ENCODE peak calls at places on chromosomes 11 and 22, in six cellular contexts. B is tibial nerve, F is lower lobe of right lung, R is cardiac muscle cell, O is heart right ventricle, Z is right atrium auricular region. K is an unnamed sample.
A peak's percentile ranks its signal among the peaks of the same experiment; 100 is the strongest.

GRCh38 chr11:45282070-45282469 is 4.1 kb downstream of the SYT13 start:
- DNase-seq in R (no peak), O (no peak), B (no peak), Z (no peak), F (no peak), K (no peak)

GRCh38 chr11:47257518-47258316 is at the start of gene NR1H3:
- DNase-seq in R (peak; percentile 96), B (peak; percentile 78), F (peak; percentile 87), O (peak; percentile 80), Z (peak; percentile 84), K (peak; percentile 71)

GRCh38 chr11:30935861-30936260 is 349.7 kb upstream of the MPPED2 start:
- DNase-seq in R (no peak), B (no peak), F (no peak), Z (no peak), O (no peak), K (no peak)

GRCh38 chr11:22115470-22116037 is 77.3 kb upstream of the ANO5 start:
- DNase-seq in F (no peak), Z (no peak), R (no peak), O (peak; percentile 42), B (no peak), K (no peak)

GRCh38 chr22:42807185-42807584 is 49.9 kb downstream of the ARFGAP3 start:
- DNase-seq in R (no peak), Z (peak; percentile 7), O (no peak), F (no peak), B (no peak), K (no peak)

GRCh38 chr22:23565288-23565941 is 14.7 kb downstream of the IGLL1 start:
- DNase-seq in B (no peak), Z (no peak), O (no peak), F (no peak), R (peak; percentile 8), K (no peak)

GRCh38 chr11:64246874-64247728 is at the start of gene PPP1R14B:
- DNase-seq in O (peak; percentile 90), B (peak; percentile 77), R (peak; percentile 91), Z (peak; percentile 89), F (peak; percentile 92), K (peak; percentile 89)

GRCh38 chr22:26330971-26331625 is 98.0 kb upstream of the ASPHD2 start:
- DNase-seq in Z (no peak), O (peak; percentile 15), R (peak; percentile 51), F (no peak), B (peak; percentile 40), K (peak; percentile 65)

GRCh38 chr11:116240661-116241060 is 532.1 kb downstream of the BUD13 start:
- DNase-seq in R (peak; percentile 65), B (no peak), O (peak; percentile 17), F (no peak), Z (no peak), K (no peak)

GRCh38 chr22:26066534-26066933 is 102.7 kb upstream of the SEZ6L start:
- DNase-seq in F (no peak), B (no peak), R (no peak), Z (no peak), O (no peak), K (no peak)

GRCh38 chr11:80719292-80719646 is 1278.4 kb upstream of the TENM4 start:
- DNase-seq in B (no peak), O (no peak), R (no peak), Z (no peak), F (no peak), K (no peak)

GRCh38 chr11:35013514-35014191 is 97.2 kb downstream of the PDHX start:
- DNase-seq in Z (no peak), F (no peak), R (no peak), O (no peak), B (no peak), K (no peak)

GRCh38 chr11:84947970-84948600 is 679.1 kb downstream of the DLG2 start:
- DNase-seq in B (no peak), R (no peak), F (no peak), Z (no peak), O (no peak), K (no peak)

GRCh38 chr11:70495351-70496310 is 97.3 kb downstream of the CTTN start:
- DNase-seq in R (no peak), B (no peak), F (peak; percentile 30), Z (no peak), O (no peak), K (no peak)

GRCh38 chr11:66335531-66336233 is 552 bp downstream of the RIN1 start:
- DNase-seq in R (peak; percentile 77), B (no peak), F (peak; percentile 52), Z (no peak), O (no peak), K (peak; percentile 35)

DNA sequence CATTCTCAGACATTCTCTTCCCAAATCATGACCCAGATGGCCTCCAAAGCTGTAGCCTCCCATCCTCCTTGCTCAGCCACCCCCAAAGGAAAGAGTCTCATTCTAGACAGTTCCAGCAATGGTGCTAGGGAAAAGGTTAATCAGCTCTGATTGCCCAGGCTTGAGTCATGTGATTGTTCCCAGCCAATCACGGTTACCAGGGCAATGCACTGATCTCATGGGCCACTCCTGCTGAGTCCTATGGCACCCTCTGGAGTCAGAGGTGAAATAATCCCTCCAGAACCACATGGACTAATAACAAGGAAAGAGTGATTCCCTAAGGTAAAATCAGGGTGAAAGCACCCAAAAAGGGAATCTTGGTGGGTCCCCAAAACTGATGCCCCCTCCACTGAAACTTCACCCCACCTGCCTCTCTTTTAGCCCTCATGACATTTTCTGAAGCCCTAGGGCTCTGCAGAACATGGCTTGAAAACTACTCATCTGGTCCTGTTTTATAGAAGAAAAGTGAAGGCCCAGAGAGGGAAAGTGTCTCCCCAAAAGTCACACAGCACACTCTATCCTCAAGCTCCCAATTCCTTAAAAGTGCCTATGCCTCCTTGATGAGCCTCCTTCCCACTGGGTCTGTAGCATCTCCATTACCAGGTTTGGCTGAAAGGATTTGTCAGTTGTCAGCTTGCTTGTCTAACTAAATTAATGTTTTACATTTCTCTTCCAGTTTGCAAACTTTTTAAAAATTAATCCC is 203.7 kb downstream of the MN1 start:
- DNase-seq in F (no peak), R (peak; percentile 21), Z (no peak), B (no peak), O (no peak), K (no peak)
- TF ChIP-seq CTCF in F (no peak), R (no peak), Z (no peak), B (no peak), O (no peak), K (no peak)

GRCh38 chr22:45551310-45552016 is 48.8 kb downstream of the FBLN1 start:
- DNase-seq in Z (no peak), O (no peak), B (peak; percentile 35), R (peak; percentile 28), F (no peak), K (peak; percentile 84)

GRCh38 chr22:45552580-45553332 is 50.1 kb downstream of the FBLN1 start:
- DNase-seq in R (peak; percentile 98), O (peak; percentile 73), B (peak; percentile 54), Z (no peak), F (peak; percentile 82), K (peak; percentile 67)

GRCh38 chr22:45550891-45551290 is 48.2 kb downstream of the FBLN1 start:
- DNase-seq in O (no peak), Z (no peak), R (no peak), F (no peak), B (no peak), K (no peak)

GRCh38 chr22:45553333-45554039 is 50.8 kb downstream of the FBLN1 start:
- DNase-seq in R (peak; percentile 90), F (peak; percentile 73), Z (peak; percentile 88), B (peak; percentile 67), O (peak; percentile 78), K (peak; percentile 81)

GRCh38 chr22:45552017-45552411 is 49.3 kb downstream of the FBLN1 start:
- DNase-seq in Z (no peak), B (no peak), R (no peak), F (no peak), O (no peak), K (no peak)
- H3K4me1 ChIP-seq in Z (no peaks in the 10 kb centered on the region), B (peaks cover 62% of the 10 kb centered on the region), R (peaks cover 6% of the 10 kb centered on the region), F (peaks cover 60% of the 10 kb centered on the region), O (peaks cover 5% of the 10 kb centered on the region), K (peaks cover 6% of the 10 kb centered on the region)

DNA sequence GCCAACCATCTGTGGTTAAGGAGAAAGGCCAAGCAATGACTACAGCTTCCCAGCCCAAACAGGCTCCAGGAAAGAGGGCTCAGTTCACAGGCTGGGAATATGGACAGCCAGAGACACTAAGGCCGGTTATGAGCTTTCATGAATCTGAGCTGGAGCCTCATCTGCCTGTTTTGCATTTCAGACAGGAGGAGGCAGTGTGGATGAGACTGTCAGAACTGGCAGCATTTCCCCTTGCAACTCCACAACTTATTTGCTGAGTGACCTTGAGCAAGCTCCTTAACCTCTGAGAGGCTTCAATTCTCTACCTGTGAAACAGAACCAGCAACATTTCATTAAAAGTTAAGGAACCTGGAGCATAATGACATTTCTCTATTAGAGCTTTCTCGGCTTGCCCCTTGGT is 264.0 kb downstream of the ETS1 start:
- DNase-seq in O (peak; percentile 32), Z (no peak), B (no peak), R (peak; percentile 53), F (no peak), K (no peak)
- TF ChIP-seq CTCF in O (peak; percentile 32), Z (no peak), B (no peak), R (peak; percentile 45), F (peak; percentile 35), K (no peak)

DNA sequence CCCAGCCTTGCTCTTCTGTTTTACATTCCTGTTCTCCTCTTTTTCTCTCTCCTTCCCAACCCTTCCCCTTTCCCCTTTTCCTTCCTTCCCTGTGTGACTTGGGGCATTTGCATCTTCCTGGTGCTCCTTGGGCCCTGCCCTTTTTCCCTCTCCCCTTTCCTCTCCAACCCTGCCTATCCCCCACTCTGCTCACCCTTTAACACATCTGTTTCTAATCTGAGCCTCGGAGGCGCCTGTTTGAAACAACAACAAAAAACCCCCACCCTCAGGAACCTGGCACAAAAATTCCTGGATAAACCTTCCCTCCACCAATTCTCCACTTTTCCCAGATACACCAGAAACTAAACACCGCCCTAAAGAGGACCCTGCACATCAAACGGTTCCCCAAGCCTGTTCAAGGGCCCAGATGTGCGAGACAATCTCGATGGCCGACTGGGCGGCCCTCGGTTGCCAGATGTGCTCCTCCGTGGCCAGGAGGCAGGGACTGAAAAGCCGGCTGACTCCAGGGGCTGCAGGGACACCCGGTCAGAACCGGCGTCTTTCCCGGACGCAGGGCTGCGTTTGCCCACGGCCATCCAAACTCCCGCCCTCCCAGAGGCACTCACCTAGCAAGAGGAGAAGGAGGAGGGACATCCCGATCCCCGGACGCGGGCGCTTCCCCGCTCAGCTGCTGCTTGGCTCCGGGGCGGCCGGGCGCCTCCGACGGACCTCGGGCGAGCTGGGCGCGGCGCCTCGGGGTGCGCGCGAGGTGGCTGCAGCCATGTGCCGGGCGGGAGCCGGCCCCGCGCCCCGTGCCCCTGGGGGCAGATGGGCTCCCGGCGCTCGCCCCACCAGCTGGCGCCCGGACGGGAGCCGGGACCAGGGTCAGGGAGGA is 503 bp downstream of the CLMP start:
- DNase-seq in Z (no peak), R (peak; percentile 45), O (no peak), B (no peak), F (no peak), K (peak; percentile 40)
- H3K4me1 ChIP-seq in Z (no peaks in the 10 kb centered on the region), R (peaks cover 7% of the 10 kb centered on the region), O (peaks cover 4% of the 10 kb centered on the region), B (peaks cover 39% of the 10 kb centered on the region), F (peaks cover 16% of the 10 kb centered on the region), K (peaks cover 13% of the 10 kb centered on the region)

GRCh38 chr22:46382524-46382923 is 47.0 kb downstream of the TRMU start:
- DNase-seq in F (no peak), B (no peak), Z (no peak), R (no peak), O (no peak), K (no peak)
- TF ChIP-seq CTCF in F (no peak), B (no peak), Z (no peak), R (no peak), O (no peak), K (no peak)